ENCODE peak calls at places on chromosomes 4 and X, in seven cellular contexts. T is heart left ventricle, Z is tibial nerve, C is K562, J is OCI-LY7, Q is tibial artery, K is GM20000. A is an unnamed sample.
A peak's percentile ranks its signal among the peaks of the same experiment; 100 is the strongest.

GRCh38 chr4:123535037-123535748 is 138.6 kb downstream of the SPRY1 start:
- DNase-seq in T (no peak), Z (no peak), C (no peak), J (no peak), Q (no peak), K (no peak), A (no peak)

GRCh38 chr4:168451744-168452394 is 28.4 kb downstream of the DDX60L start:
- DNase-seq in T (no peak), Z (no peak), C (no peak), J (no peak), Q (no peak), K (no peak), A (no peak)

GRCh38 chr4:55670695-55671094 is 34.6 kb upstream of the NMU start:
- DNase-seq in T (no peak), Z (no peak), C (peak; percentile 47), J (no peak), Q (no peak), K (no peak), A (no peak)

GRCh38 chr4:184408021-184408710 is 66.2 kb downstream of the IRF2 start:
- DNase-seq in T (no peak), Z (no peak), C (no peak), J (no peak), Q (no peak), K (no peak), A (no peak)

GRCh38 chr4:15907430-15907829 is 31.1 kb downstream of the FGFBP1 start:
- DNase-seq in T (no peak), Z (no peak), C (no peak), J (no peak), Q (no peak), K (no peak), A (no peak)

GRCh38 chrX:23694606-23695005 is 27.3 kb downstream of the PRDX4 start:
- DNase-seq in T (peak; percentile 50), Z (peak; percentile 18), C (peak; percentile 50), J (peak; percentile 65), Q (peak; percentile 48), K (peak; percentile 34), A (peak; percentile 68)

GRCh38 chr4:117137143-117137542 is 51.8 kb upstream of the TRAM1L1 start:
- DNase-seq in T (no peak), Z (no peak), C (no peak), J (no peak), Q (no peak), K (no peak), A (no peak)

GRCh38 chrX:50198348-50198747 is 2.5 kb downstream of the AKAP4 start:
- DNase-seq in T (no peak), Z (no peak), C (peak; percentile 82), J (no peak), Q (no peak), K (no peak), A (no peak)

GRCh38 chr4:85937507-85937906 is 422.3 kb downstream of the MAPK10 start:
- DNase-seq in T (no peak), Z (no peak), C (no peak), J (no peak), Q (no peak), K (no peak), A (no peak)

GRCh38 chrX:132809581-132809980 is 148.8 kb downstream of the HS6ST2 start:
- DNase-seq in T (no peak), Z (no peak), C (no peak), J (no peak), Q (no peak), K (no peak), A (no peak)

GRCh38 chr4:159305129-159305528 is 202.2 kb downstream of the RAPGEF2 start:
- DNase-seq in T (no peak), Z (no peak), C (no peak), J (no peak), Q (no peak), K (no peak), A (no peak)

GRCh38 chrX:72532371-72532770 is 40.3 kb downstream of the HDAC8 start:
- DNase-seq in T (no peak), Z (no peak), C (no peak), J (no peak), Q (no peak), K (no peak), A (no peak)

GRCh38 chr4:7546809-7547367 is 112.2 kb upstream of the PSAPL1 start:
- DNase-seq in T (no peak), Z (no peak), C (no peak), J (no peak), Q (no peak), K (no peak), A (no peak)

GRCh38 chr4:69239092-69239491 is 24.5 kb upstream of the UGT2B11 start:
- DNase-seq in T (no peak), Z (no peak), C (no peak), J (no peak), Q (no peak), K (no peak), A (no peak)

GRCh38 chr4:77617203-77617602 is 11.6 kb downstream of the CXCL13 start:
- DNase-seq in T (no peak), Z (no peak), C (no peak), J (no peak), Q (no peak), K (no peak), A (no peak)

GRCh38 chr4:110793381-110793801 is 170.5 kb upstream of the PITX2 start:
- DNase-seq in T (no peak), Z (no peak), C (no peak), J (no peak), Q (no peak), K (no peak), A (no peak)

GRCh38 chrX:45765726-45766125 is 565.0 kb upstream of the DIPK2B start:
- DNase-seq in T (no peak), Z (no peak), C (no peak), J (no peak), Q (no peak), K (no peak), A (no peak)

DNA sequence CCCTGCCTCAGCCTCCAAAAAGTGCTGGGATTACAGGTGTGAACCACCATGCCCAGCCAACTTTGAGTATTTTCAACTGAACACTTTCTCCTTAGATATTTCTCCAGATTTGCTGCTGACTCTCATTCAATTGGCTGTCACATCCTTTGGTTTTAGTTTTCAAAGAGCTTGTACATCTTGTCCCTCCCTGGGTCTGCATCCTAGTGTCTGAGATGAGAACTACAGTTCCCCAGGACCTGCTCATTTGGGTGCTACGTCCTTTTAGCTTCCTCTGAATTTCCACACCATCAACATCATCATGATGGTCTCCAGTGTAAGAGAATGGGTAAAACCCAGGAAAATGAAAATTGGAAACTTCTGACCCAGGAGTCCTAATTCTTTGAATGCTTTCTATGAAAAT is 312.9 kb downstream of the NLGN4X start:
- DNase-seq in T (no peak), Z (no peak), C (no peak), J (no peak), Q (no peak), K (no peak), A (no peak)
- TF ChIP-seq CTCF in T (no peak), Z (no peak), C (no peak), J (no peak), Q (no peak), K (no peak), A (no peak)

GRCh38 chrX:74234829-74235228 is 69.2 kb upstream of the ZCCHC13 start:
- DNase-seq in T (no peak), Z (no peak), C (no peak), J (no peak), Q (no peak), K (no peak), A (no peak)
- TF ChIP-seq CTCF in T (no peak), Z (no peak), C (no peak), J (no peak), Q (no peak), K (no peak), A (no peak)

GRCh38 chr4:154585369-154586018 is 5.0 kb downstream of the FGA start:
- DNase-seq in T (no peak), Z (no peak), C (no peak), J (no peak), Q (no peak), K (no peak), A (no peak)
- TF ChIP-seq CTCF in T (no peak), Z (no peak), C (no peak), J (no peak), Q (no peak), K (no peak), A (no peak)

GRCh38 chrX:131764224-131764623 is 220.3 kb downstream of the OR13H1 start:
- DNase-seq in T (no peak), Z (no peak), C (no peak), J (no peak), Q (no peak), K (no peak), A (no peak)

GRCh38 chrX:131763674-131764073 is 219.8 kb downstream of the OR13H1 start:
- DNase-seq in T (no peak), Z (no peak), C (no peak), J (peak; percentile 1), Q (no peak), K (no peak), A (peak; percentile 31)

GRCh38 chrX:131762802-131763234 is 218.9 kb downstream of the OR13H1 start:
- DNase-seq in T (no peak), Z (no peak), C (no peak), J (no peak), Q (no peak), K (no peak), A (peak; percentile 12)
- TF ChIP-seq CTCF in T (peak; percentile 56), Z (no peak), C (no peak), J (no peak), Q (no peak), K (no peak), A (peak; percentile 34)

GRCh38 chrX:152819732-152820131 is 10.8 kb downstream of the CETN2 start:
- DNase-seq in T (no peak), Z (no peak), C (no peak), J (no peak), Q (no peak), K (no peak), A (no peak)

GRCh38 chrX:152819271-152819670 is 11.3 kb downstream of the CETN2 start:
- DNase-seq in T (no peak), Z (no peak), C (no peak), J (no peak), Q (no peak), K (no peak), A (no peak)

GRCh38 chrX:152814048-152814447 is 16.5 kb downstream of the CETN2 start:
- DNase-seq in T (no peak), Z (no peak), C (no peak), J (no peak), Q (no peak), K (no peak), A (no peak)

GRCh38 chrX:152813211-152813610 is 17.3 kb downstream of the CETN2 start:
- DNase-seq in T (no peak), Z (no peak), C (no peak), J (no peak), Q (no peak), K (no peak), A (no peak)

DNA sequence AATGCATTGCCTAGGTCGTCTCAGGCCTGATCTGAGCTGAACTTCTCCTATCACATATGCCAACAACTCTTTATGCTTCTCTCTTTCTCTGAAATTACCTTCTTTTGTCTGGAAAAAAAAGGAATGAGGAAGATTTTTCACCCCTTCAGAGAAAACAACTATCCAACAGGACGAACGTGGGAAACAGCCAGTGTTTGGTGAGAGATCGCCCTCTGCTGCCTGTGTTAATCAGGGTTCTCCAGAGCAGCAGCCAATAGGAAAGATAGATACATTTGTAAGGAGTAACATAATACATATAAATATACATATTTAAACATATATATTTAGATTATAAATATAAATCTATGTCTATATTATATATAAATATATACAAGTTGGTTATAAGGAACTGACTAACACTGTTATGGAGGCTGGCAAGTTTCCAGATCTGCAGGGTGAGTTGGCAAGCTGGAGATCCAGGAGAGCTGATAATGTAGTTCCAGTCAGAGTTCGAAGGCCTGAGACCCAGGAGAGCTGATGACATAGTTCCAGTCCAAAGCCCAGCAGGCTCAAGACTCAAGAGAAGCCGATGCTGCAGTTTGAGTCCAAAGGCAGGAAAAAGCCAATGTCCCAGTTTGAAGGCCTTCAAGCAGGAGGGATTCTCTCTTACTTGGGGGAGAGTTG is 13.3 kb downstream of the CETN2 start:
- DNase-seq in T (no peak), Z (no peak), C (peak; percentile 53), J (peak; percentile 11), Q (no peak), K (no peak), A (no peak)
- TF ChIP-seq CTCF in T (peak; percentile 37), Z (peak; percentile 15), C (peak; percentile 73), J (peak; percentile 69), Q (no peak), K (no peak), A (peak; percentile 26)

A was measured in GM13976.